ENCODE peak calls at places on chromosomes 1 and 21, in six cellular contexts. W is ovary, E is OCI-LY7, G is left lung, K is aorta, N is GM12878. J is an unnamed sample.

GRCh38 chr1:1779691-1780597 is 1.7 kb upstream of the NADK start:
- DNase-seq in E (peak; percentile 90), G (peak; percentile 83), N (peak; percentile 80), W (peak; percentile 65), K (peak; percentile 80), J (no peak)

GRCh38 chr1:174912243-174912642 is 87.5 kb upstream of the CACYBP start:
- DNase-seq in G (no peak), N (peak; percentile 15), W (no peak), E (no peak), K (no peak), J (no peak)

GRCh38 chr21:28069446-28069845 is 923.2 kb downstream of the LTN1 start:
- DNase-seq in W (no peak), E (no peak), G (no peak), N (no peak), K (no peak), J (no peak)

GRCh38 chr1:4485878-4486277 is 168.5 kb upstream of the AJAP1 start:
- DNase-seq in K (no peak), N (no peak), E (no peak), G (no peak), W (no peak), J (no peak)

GRCh38 chr21:32367158-32367557 is 25.7 kb downstream of the URB1 start:
- DNase-seq in K (no peak), E (no peak), G (no peak), W (no peak), N (no peak), J (no peak)

GRCh38 chr21:46138383-46138970 is 16.9 kb downstream of the FTCD start:
- DNase-seq in E (no peak), G (no peak), K (no peak), N (no peak), W (no peak), J (no peak)

GRCh38 chr1:64823691-64824476 is 79.0 kb downstream of the RAVER2 start:
- DNase-seq in N (peak; percentile 11), G (no peak), K (no peak), E (peak; percentile 68), W (peak; percentile 81), J (peak; percentile 37)

GRCh38 chr1:42998381-42998780 is 39.7 kb upstream of the SLC2A1 start:
- DNase-seq in G (no peak), N (no peak), W (no peak), E (no peak), K (no peak), J (no peak)

GRCh38 chr1:92186081-92186480 is 31.6 kb upstream of the C1orf146 start:
- DNase-seq in K (no peak), W (no peak), E (no peak), G (no peak), N (no peak), J (no peak)

GRCh38 chr1:27296773-27297214 is 25.2 kb upstream of the TMEM222 start:
- DNase-seq in W (peak; percentile 76), N (no peak), G (peak; percentile 58), K (peak; percentile 76), E (peak; percentile 67), J (peak; percentile 5)

GRCh38 chr1:91816055-91816454 is 69.9 kb downstream of the TGFBR3 start:
- DNase-seq in K (no peak), N (no peak), E (no peak), G (no peak), W (no peak), J (no peak)

GRCh38 chr21:31554511-31555022 is 104.9 kb upstream of the SOD1 start:
- DNase-seq in E (no peak), W (no peak), K (no peak), N (peak; percentile 46), G (no peak), J (peak; percentile 31)

GRCh38 chr1:214823311-214824117 is 220.5 kb downstream of the CENPF start:
- DNase-seq in G (no peak), N (no peak), E (peak; percentile 2), W (no peak), K (no peak), J (no peak)

GRCh38 chr1:53344921-53345838 is 17.3 kb upstream of the LRP8 start:
- DNase-seq in W (no peak), G (peak; percentile 22), N (peak; percentile 56), E (no peak), K (peak; percentile 24), J (no peak)

GRCh38 chr1:25031601-25031965 is 101.5 kb upstream of the RUNX3 start:
- DNase-seq in W (no peak), G (no peak), K (no peak), E (peak; percentile 28), N (no peak), J (no peak)

GRCh38 chr1:236111527-236112331 is 30.6 kb upstream of the GPR137B start:
- DNase-seq in E (no peak), K (no peak), G (no peak), N (no peak), W (no peak), J (no peak)

GRCh38 chr1:164914208-164914607 is 355.2 kb downstream of the PBX1 start:
- DNase-seq in G (no peak), W (no peak), E (no peak), K (no peak), N (no peak), J (no peak)

GRCh38 chr1:112981461-112982233 is 25.7 kb upstream of the SLC16A1 start:
- DNase-seq in G (no peak), K (no peak), W (no peak), N (no peak), E (no peak), J (no peak)

GRCh38 chr1:112982853-112983539 is 27.0 kb upstream of the SLC16A1 start:
- DNase-seq in W (no peak), G (no peak), K (no peak), N (peak; percentile 12), E (peak; percentile 68), J (no peak)

GRCh38 chr1:112983540-112984131 is 27.6 kb upstream of the SLC16A1 start:
- DNase-seq in N (no peak), G (no peak), E (peak; percentile 46), W (no peak), K (no peak), J (no peak)

GRCh38 chr1:112985123-112985522 is 29.1 kb upstream of the SLC16A1 start:
- DNase-seq in K (no peak), G (no peak), E (no peak), W (no peak), N (peak; percentile 9), J (no peak)

DNA sequence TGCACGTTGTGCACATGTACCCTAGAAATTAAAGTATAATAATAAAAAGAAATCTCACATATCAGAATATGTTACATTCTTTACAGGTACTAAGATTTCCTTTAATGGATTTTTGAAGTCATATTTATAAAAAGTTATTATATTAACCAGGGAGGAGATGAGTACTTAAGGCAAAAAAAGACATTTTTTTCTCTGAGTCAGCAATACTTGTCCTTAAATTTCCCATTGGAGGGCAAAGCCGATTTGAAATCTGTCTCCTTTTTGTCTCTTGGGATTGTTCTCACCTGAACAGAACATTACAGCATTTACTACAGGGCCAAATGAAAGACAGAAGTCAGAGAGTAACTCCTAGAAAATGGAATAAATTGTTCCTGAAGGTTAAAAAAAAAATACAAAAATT is 26.3 kb upstream of the SLC16A1 start:
- DNase-seq in G (no peak), N (no peak), K (no peak), E (no peak), W (no peak), J (no peak)
- H3K27ac ChIP-seq in G (no peak overlapping the region), N (no peak overlapping the region), K (no peak overlapping the region), E (peak overlapping the region; percentile 60), W (no peak overlapping the region), J (no peak overlapping the region)

GRCh38 chr1:167137285-167138192 is 43.7 kb downstream of the STYXL2 start:
- DNase-seq in W (no peak), N (no peak), G (no peak), K (no peak), E (no peak), J (no peak)

GRCh38 chr1:167145965-167146364 is 52.1 kb downstream of the STYXL2 start:
- DNase-seq in W (no peak), E (no peak), G (no peak), N (no peak), K (no peak), J (no peak)

GRCh38 chr1:167146903-167147539 is 53.1 kb downstream of the STYXL2 start:
- DNase-seq in G (no peak), E (no peak), W (no peak), K (no peak), N (no peak), J (no peak)

GRCh38 chr1:167138703-167139102 is 44.8 kb downstream of the STYXL2 start:
- DNase-seq in G (no peak), E (no peak), W (no peak), K (no peak), N (no peak), J (no peak)

DNA sequence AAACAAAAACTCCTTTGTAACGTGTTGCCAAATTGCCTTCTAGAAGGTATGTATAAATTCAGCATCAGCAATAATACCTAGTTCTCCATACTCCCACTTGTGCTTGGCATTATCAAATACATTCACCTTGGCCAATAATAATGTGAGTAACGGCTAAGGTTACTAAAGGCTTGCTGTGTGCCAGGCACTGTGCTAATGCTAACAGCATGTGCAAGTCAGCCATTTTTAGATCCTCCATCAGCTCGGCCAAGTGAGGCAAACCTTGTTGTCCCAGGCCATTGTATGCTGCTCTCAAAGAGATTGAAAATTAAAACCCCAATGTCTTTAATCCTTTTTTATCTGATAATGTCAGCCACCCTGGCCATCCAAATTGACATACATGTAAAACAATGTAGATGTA is 48.1 kb downstream of the STYXL2 start:
- DNase-seq in E (no peak), W (no peak), N (no peak), K (no peak), G (no peak), J (no peak)
- H3K27ac ChIP-seq in E (no peak overlapping the region), W (no peak overlapping the region), N (no peak overlapping the region), K (no peak overlapping the region), G (no peak overlapping the region), J (no peak overlapping the region)

DNA sequence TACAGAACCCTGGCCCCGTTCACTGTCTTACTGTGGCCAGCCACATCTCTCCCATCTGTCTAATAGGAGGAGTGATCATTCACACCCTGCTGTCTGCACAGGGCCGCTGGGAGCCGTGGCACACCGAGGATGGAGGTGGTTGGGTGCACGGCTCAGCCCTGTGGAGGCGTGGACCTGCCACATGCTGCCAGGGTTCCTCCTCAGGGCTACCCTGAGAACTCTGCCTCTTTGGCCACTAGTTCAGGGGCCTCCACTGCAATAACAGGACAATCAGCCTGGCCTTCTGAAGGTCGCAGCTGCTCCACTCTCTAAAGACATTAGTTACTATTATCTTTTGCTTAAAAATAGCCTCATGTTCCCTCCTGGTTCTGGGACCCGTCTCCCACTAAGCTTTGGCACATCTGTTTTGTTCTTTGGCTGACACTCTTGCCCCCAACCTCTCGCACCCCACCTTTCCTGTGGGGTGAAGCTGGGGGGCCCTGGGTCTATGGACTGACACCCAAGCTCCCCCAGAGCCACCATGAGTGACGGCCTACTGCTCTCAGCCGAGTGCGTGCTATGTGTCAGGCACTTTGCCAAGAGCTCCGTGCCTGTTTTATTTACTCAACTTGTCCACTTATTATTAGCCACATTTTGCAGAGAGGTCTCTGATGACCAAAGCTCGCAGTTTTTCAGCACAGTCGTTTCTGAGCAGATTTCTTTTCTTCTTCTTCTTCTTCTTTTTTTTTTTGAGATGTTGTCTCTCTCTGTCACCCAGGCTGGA is 66.3 kb downstream of the ARHGEF10L start:
- DNase-seq in G (no peak), K (peak; percentile 79), W (peak; percentile 45), N (no peak), E (no peak), J (no peak)
- H3K27ac ChIP-seq in G (no peak overlapping the region), K (peak overlapping the region; percentile 58), W (no peak overlapping the region), N (no peak overlapping the region), E (no peak overlapping the region), J (peak overlapping the region; percentile 16)

DNA sequence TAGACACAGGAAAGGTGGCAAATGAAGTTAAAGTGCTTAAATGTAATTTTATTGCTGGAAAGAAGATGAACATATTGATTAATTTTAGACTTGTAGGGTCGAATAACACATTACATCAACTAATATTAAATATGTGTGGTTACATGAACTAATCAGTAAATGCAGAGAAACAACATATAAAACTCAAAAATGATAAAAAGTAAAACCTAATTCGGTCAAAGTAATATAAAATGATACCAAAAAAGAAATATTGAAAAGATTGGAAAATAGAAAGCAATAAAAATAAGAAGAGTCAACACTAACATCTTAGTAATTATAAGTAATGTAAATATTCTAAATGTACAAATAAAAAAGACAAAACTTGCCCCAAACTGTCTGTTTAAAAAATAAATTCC is 43.3 kb downstream of the CD53 start:
- DNase-seq in N (no peak), K (no peak), G (no peak), W (no peak), E (no peak), J (no peak)
- H3K27ac ChIP-seq in N (peak overlapping the region; percentile 57), K (no peak overlapping the region), G (no peak overlapping the region), W (no peak overlapping the region), E (no peak overlapping the region), J (no peak overlapping the region)

J was measured in caudate nucleus.